ENCODE peak calls at places on chromosomes 5 and 9, in ten cellular contexts. H, A, Q, X, Y, C, P, K, V and Z are unnamed samples.

GRCh38 chr5:15796557-15796956 is 296.6 kb downstream of the FBXL7 start:
- DNase-seq in C (no peak), Y (no peak), P (no peak), Q (no peak), A (no peak), K (no peak), H (no peak), V (no peak), X (no peak), Z (no peak)

GRCh38 chr9:73154760-73155159 is 3.1 kb downstream of the ANXA1 start:
- DNase-seq in H (no peak), V (no peak), Y (no peak), K (no peak), Q (no peak), C (no peak), P (no peak), A (no peak), X (no peak), Z (no peak)

GRCh38 chr5:184461-184860 is 6.8 kb upstream of the LRRC14B start:
- DNase-seq in P (no peak), X (no peak), K (no peak), Y (no peak), V (no peak), H (no peak), Q (no peak), A (no peak), C (no peak), Z (no peak)

GRCh38 chr9:95857122-95857521 is 18.4 kb upstream of the ERCC6L2 start:
- DNase-seq in P (peak; percentile 19), K (no peak), X (no peak), A (no peak), C (no peak), Q (no peak), H (no peak), Y (no peak), V (no peak), Z (no peak)

GRCh38 chr9:82109626-82110025 is 121.1 kb downstream of the SPATA31D1 start:
- DNase-seq in Y (no peak), X (no peak), Q (no peak), V (no peak), P (no peak), A (no peak), H (no peak), K (no peak), C (no peak), Z (no peak)

GRCh38 chr9:30301271-30301963 is 2083.0 kb upstream of the ACO1 start:
- DNase-seq in K (no peak), X (no peak), P (no peak), H (no peak), C (no peak), Q (peak; percentile 71), V (no peak), Y (no peak), A (no peak), Z (no peak)

GRCh38 chr5:98106116-98107088 is 667.1 kb upstream of the RGMB start:
- DNase-seq in A (no peak), X (no peak), C (no peak), Q (no peak), P (no peak), V (no peak), K (no peak), H (no peak), Y (no peak), Z (no peak)

GRCh38 chr5:140964356-140964755 is 1.9 kb upstream of the PCDHAC2 start:
- DNase-seq in V (no peak), X (no peak), A (no peak), K (no peak), Y (no peak), H (no peak), P (no peak), Q (no peak), C (no peak), Z (no peak)

GRCh38 chr9:134669556-134669955 is 28.0 kb downstream of the COL5A1 start:
- DNase-seq in K (no peak), X (no peak), V (no peak), C (no peak), Y (no peak), Q (no peak), A (no peak), H (no peak), P (no peak), Z (no peak)

GRCh38 chr9:15243086-15243485 is 63.9 kb downstream of the TTC39B start:
- DNase-seq in K (no peak), X (no peak), H (no peak), P (no peak), A (no peak), Y (no peak), Q (no peak), C (no peak), V (no peak), Z (no peak)

GRCh38 chr5:74216012-74216411 is 424.5 kb downstream of the ENC1 start:
- DNase-seq in K (no peak), P (no peak), C (no peak), H (no peak), A (no peak), Y (no peak), Q (no peak), V (no peak), X (no peak), Z (no peak)

GRCh38 chr5:73160239-73160671 is 12.7 kb upstream of the TMEM174 start:
- DNase-seq in P (no peak), Q (peak; percentile 20), V (peak; percentile 30), K (peak; percentile 3), C (no peak), A (peak; percentile 20), X (peak; percentile 22), Y (peak; percentile 34), H (no peak), Z (no peak)

GRCh38 chr5:129506092-129506491 is 46.0 kb downstream of the ADAMTS19 start:
- DNase-seq in V (no peak), P (no peak), A (no peak), C (no peak), Y (no peak), X (no peak), Q (no peak), H (no peak), K (no peak), Z (no peak)

GRCh38 chr5:76180817-76181805 is 97.9 kb downstream of the SV2C start:
- DNase-seq in C (no peak), V (no peak), Q (no peak), A (no peak), K (no peak), P (peak; percentile 29), X (no peak), Y (peak; percentile 38), H (no peak), Z (no peak)

GRCh38 chr5:36982146-36982545 is 105.6 kb downstream of the NIPBL start:
- DNase-seq in A (no peak), X (no peak), C (no peak), P (no peak), K (no peak), V (no peak), H (no peak), Q (no peak), Y (no peak), Z (no peak)

GRCh38 chr5:759111-759741 is 25.3 kb downstream of the ZDHHC11B start:
- DNase-seq in C (no peak), V (no peak), H (no peak), X (no peak), Q (peak; percentile 49), Y (no peak), P (peak; percentile 81), K (peak; percentile 66), A (no peak), Z (peak; percentile 54)

GRCh38 chr5:54902817-54903473 is 82.4 kb downstream of the ESM1 start:
- DNase-seq in Q (no peak), Y (peak; percentile 70), P (no peak), X (peak; percentile 57), H (no peak), C (no peak), A (no peak), V (no peak), K (no peak), Z (no peak)

GRCh38 chr5:675111-675875 is 17.9 kb downstream of the TPPP start:
- DNase-seq in V (no peak), H (no peak), X (no peak), K (peak; percentile 1), P (no peak), A (no peak), Q (no peak), Y (no peak), C (no peak), Z (no peak)

GRCh38 chr5:179837076-179838011 is 16.6 kb downstream of the SQSTM1 start:
- DNase-seq in P (no peak), X (no peak), Q (no peak), V (no peak), A (no peak), K (no peak), Y (no peak), H (no peak), C (no peak), Z (no peak)

GRCh38 chr9:14309403-14309802 is 4.5 kb downstream of the NFIB start:
- DNase-seq in X (no peak), H (no peak), K (no peak), P (peak; percentile 23), A (no peak), C (no peak), V (no peak), Y (no peak), Q (no peak), Z (no peak)

GRCh38 chr9:27382308-27382707 is 85.4 kb upstream of the EQTN start:
- DNase-seq in P (no peak), C (no peak), A (no peak), H (no peak), K (no peak), V (no peak), X (no peak), Q (no peak), Y (no peak), Z (no peak)